ENCODE peak calls at places on chromosomes 6 and 20, in five cellular contexts. L, M, O, R and B are unnamed samples.

GRCh38 chr6:327538-328183 is 35.4 kb downstream of the DUSP22 start:
- DNase-seq in L (peak), O (no peak), R (peak), M (no peak), B (peak)

GRCh38 chr6:18748314-18748713 is 361.2 kb downstream of the RNF144B start:
- DNase-seq in L (no peak), M (no peak), R (no peak), O (no peak), B (no peak)

GRCh38 chr20:35010405-35011192 is 54.9 kb downstream of the MYH7B start:
- DNase-seq in O (no peak), M (no peak), R (no peak), L (no peak), B (no peak)

GRCh38 chr20:7974785-7975435 is 34.7 kb upstream of the HAO1 start:
- DNase-seq in O (no peak), R (no peak), M (no peak), L (no peak), B (no peak)

GRCh38 chr6:139764498-139764986 is 390.1 kb upstream of the CITED2 start:
- DNase-seq in O (no peak), M (peak), L (peak), R (peak), B (peak)

GRCh38 chr6:135940783-135941182 is 89.3 kb downstream of the PDE7B start:
- DNase-seq in O (no peak), M (no peak), R (no peak), L (no peak), B (no peak)

GRCh38 chr20:1017677-1018076 is 15.6 kb upstream of the RSPO4 start:
- DNase-seq in M (no peak), O (no peak), L (no peak), R (no peak), B (no peak)

GRCh38 chr20:40536866-40537265 is 152.2 kb downstream of the MAFB start:
- DNase-seq in O (no peak), L (no peak), M (no peak), R (no peak), B (peak)

GRCh38 chr6:155079985-155080452 is 84.9 kb downstream of the TIAM2 start:
- DNase-seq in M (no peak), L (no peak), O (no peak), R (no peak), B (no peak)

GRCh38 chr6:31541059-31541657 is 645 bp downstream of the DDX39B start:
- DNase-seq in R (peak), O (peak), M (no peak), L (peak), B (peak)